ENCODE peak calls at places on chromosome 16, in six cellular contexts. R, M, A, Z, P and S are unnamed samples.

GRCh38 chr16:8396463-8396862 is 193.8 kb downstream of the TMEM114 start:
- DNase-seq in R (no peak), A (no peak), P (no peak), Z (no peak), M (no peak), S (no peak)

GRCh38 chr16:2056681-2057407 is 9.1 kb downstream of the TSC2 start:
- DNase-seq in R (no peak), M (no peak), Z (no peak), P (peak), A (no peak), S (no peak)

GRCh38 chr16:85878875-85879274 is 20.1 kb upstream of the IRF8 start:
- DNase-seq in M (no peak), R (no peak), P (peak), Z (no peak), A (no peak), S (no peak)

GRCh38 chr16:87963400-87963799 is 12.2 kb downstream of the BANP start:
- DNase-seq in M (no peak), P (no peak), A (no peak), R (no peak), Z (peak), S (no peak)

GRCh38 chr16:57371494-57372371 is 557 bp upstream of the CX3CL1 start:
- DNase-seq in R (no peak), Z (no peak), A (no peak), P (no peak), M (no peak), S (no peak)

GRCh38 chr16:57489229-57489628 is 2.9 kb upstream of the DOK4 start:
- DNase-seq in Z (no peak), M (peak), P (no peak), A (no peak), R (no peak), S (no peak)

GRCh38 chr16:35749253-35750141 is 2290.1 kb downstream of the TP53TG3F start:
- DNase-seq in Z (no peak), R (no peak), P (no peak), A (no peak), M (no peak), S (peak)

GRCh38 chr16:998211-998610 is 16.6 kb downstream of the SOX8 start:
- DNase-seq in R (no peak), A (no peak), P (no peak), M (no peak), Z (no peak), S (no peak)

GRCh38 chr16:1010815-1011214 is 29.2 kb downstream of the SOX8 start:
- DNase-seq in Z (no peak), P (no peak), M (no peak), R (no peak), A (no peak), S (no peak)